ENCODE peak calls at places on chromosomes 5 and 9, in eight cellular contexts. J is heart right ventricle, W is occipital lobe, O is GM06990, I is NCI-H524, P is WTC11, H is NT2/D1, V is HFFc6. N is an unnamed sample.

GRCh38 chr9:93094294-93095204 is 1.5 kb upstream of the CARD19 start:
- DNase-seq in O (peak; percentile 69), W (no peak), I (no peak), V (no peak), H (no peak), P (no peak), J (peak; percentile 58), N (peak; percentile 47)

GRCh38 chr9:129962889-129963703 is 79.9 kb downstream of the FNBP1 start:
- DNase-seq in J (no peak), V (peak; percentile 37), W (no peak), P (peak; percentile 30), O (peak; percentile 49), I (no peak), H (peak; percentile 70), N (peak; percentile 68)

GRCh38 chr9:99998266-99998665 is 91.8 kb downstream of the STX17 start:
- DNase-seq in H (no peak), P (peak; percentile 27), W (peak; percentile 8), V (no peak), J (no peak), O (peak; percentile 15), I (no peak), N (no peak)

GRCh38 chr9:100193078-100193477 is 94.0 kb downstream of the INVS start:
- DNase-seq in O (no peak), V (no peak), H (no peak), I (no peak), J (no peak), P (no peak), W (no peak), N (no peak)

GRCh38 chr9:134560206-134560605 is 81.4 kb upstream of the COL5A1 start:
- DNase-seq in O (no peak), V (no peak), H (no peak), I (no peak), W (no peak), J (no peak), P (no peak), N (no peak)

GRCh38 chr5:135729582-135729879 is 104.9 kb upstream of the SLC25A48 start:
- DNase-seq in W (no peak), H (no peak), O (no peak), J (no peak), V (no peak), I (no peak), P (no peak), N (no peak)

GRCh38 chr5:165630211-165630866 is 2124.9 kb downstream of the MAT2B start:
- DNase-seq in W (peak; percentile 35), O (no peak), P (peak; percentile 59), H (peak; percentile 63), V (peak; percentile 8), J (no peak), I (peak; percentile 28), N (no peak)

GRCh38 chr9:37547328-37547878 is 28.8 kb downstream of the FBXO10 start:
- DNase-seq in J (no peak), I (no peak), W (no peak), P (no peak), O (no peak), V (no peak), H (no peak), N (no peak)

GRCh38 chr5:122311400-122311887 is 593 bp upstream of the SNCAIP start:
- DNase-seq in J (no peak), P (peak; percentile 42), I (no peak), W (no peak), H (no peak), O (no peak), V (no peak), N (no peak)

GRCh38 chr5:139439013-139439903 is at the start of gene DNAJC18:
- DNase-seq in I (peak; percentile 91), O (peak; percentile 90), P (peak; percentile 97), H (peak; percentile 77), V (peak; percentile 81), J (peak; percentile 95), W (peak; percentile 94), N (peak; percentile 62)

GRCh38 chr9:131299346-131299745 is 9.8 kb downstream of the PLPP7 start:
- DNase-seq in W (no peak), P (no peak), O (no peak), V (no peak), H (no peak), I (no peak), J (peak; percentile 60), N (no peak)

GRCh38 chr9:117957267-117957666 is 253.1 kb downstream of the TLR4 start:
- DNase-seq in O (no peak), I (no peak), J (no peak), W (no peak), H (no peak), P (no peak), V (no peak), N (no peak)

GRCh38 chr5:81925012-81925411 is 46.8 kb upstream of the ATG10 start:
- DNase-seq in H (no peak), V (no peak), P (no peak), J (no peak), W (no peak), I (peak; percentile 11), O (no peak), N (no peak)

GRCh38 chr5:161167001-161167765 is 315.2 kb upstream of the ATP10B start:
- DNase-seq in V (no peak), I (peak; percentile 85), O (no peak), H (no peak), P (no peak), J (no peak), W (no peak), N (no peak)

GRCh38 chr5:32278403-32278802 is 34.3 kb downstream of the MTMR12 start:
- DNase-seq in H (no peak), P (no peak), I (no peak), V (peak; percentile 74), O (no peak), W (no peak), J (no peak), N (no peak)

GRCh38 chr9:26677965-26678745 is 214.4 kb downstream of the CAAP1 start:
- DNase-seq in P (no peak), J (no peak), I (no peak), V (no peak), O (no peak), W (no peak), H (no peak), N (no peak)

N was measured in GM12864.